ENCODE peak calls at places on chromosomes 6 and 20, in seven cellular contexts. A is stomach; R is IMR-90; H is CD8-positive, alpha-beta T cell; Z is GM10248; J is tibial artery; D is stimulated activated CD4-positive, alpha-beta T cell treated with anti-CD3 and anti-CD28 coated beads, Interleukin-2, amount 100 ng/mL, for 48 hours. L is an unnamed sample.

GRCh38 chr6:149225946-149226345 is 91.6 kb upstream of the TAB2 start:
- DNase-seq in A (no peak), R (no peak), H (no peak), Z (no peak), J (no peak), D (no peak), L (no peak)

GRCh38 chr6:144364727-144365126 is 79.6 kb downstream of the UTRN start:
- DNase-seq in A (no peak), R (no peak), H (no peak), Z (no peak), J (no peak), D (no peak), L (no peak)

GRCh38 chr6:130215526-130215925 is 7.2 kb downstream of the SAMD3 start:
- DNase-seq in A (no peak), R (no peak), H (peak), Z (no peak), J (no peak), D (no peak), L (no peak)

GRCh38 chr20:61886721-61887658 is 178.7 kb downstream of the TAF4 start:
- DNase-seq in A (no peak), R (peak), H (peak), Z (peak), J (no peak), D (peak), L (no peak)

GRCh38 chr6:166467436-166468000 is 84.8 kb upstream of the MPC1 start:
- DNase-seq in A (no peak), R (no peak), H (no peak), Z (no peak), J (no peak), D (no peak), L (no peak)

GRCh38 chr20:15799871-15800270 is 773.4 kb downstream of the KIF16B start:
- DNase-seq in A (no peak), R (peak), H (no peak), Z (no peak), J (no peak), D (no peak), L (no peak)

GRCh38 chr20:25199473-25200265 is 4.2 kb downstream of the ENTPD6 start:
- DNase-seq in A (no peak), R (no peak), H (no peak), Z (no peak), J (no peak), D (no peak), L (no peak)

GRCh38 chr6:67252663-67253062 is 1382.4 kb upstream of the ADGRB3 start:
- DNase-seq in A (no peak), R (no peak), H (no peak), Z (no peak), J (no peak), D (no peak), L (no peak)

GRCh38 chr6:148538251-148539190 is 195.9 kb downstream of the SASH1 start:
- DNase-seq in A (no peak), R (peak), H (no peak), Z (no peak), J (no peak), D (no peak), L (no peak)

L was measured in lung.